ENCODE peak calls at places on chromosomes 2 and 18, in nine cellular contexts. One of them, this sample, is unnamed.

GRCh38 chr2:71277536-71278103 is 50.7 kb upstream of the PAIP2B start:
- DNase-seq in neuronal stem cell: peak; percentile 60
- DNase-seq in EL: peak; percentile 29
- DNase-seq in hepatocyte: peak; percentile 35
- DNase-seq in activated T-cell treated with anti-CD3 and anti-CD28 coated beads, Interleukin-2, amount 50 U/mL, for 72 hours: peak; percentile 13
- DNase-seq in hypothalamus: peak; percentile 72
- DNase-seq in cortex of kidney: no peak
- DNase-seq in GM20000: peak; percentile 52
- DNase-seq in AG10803: peak; percentile 20
- DNase-seq in this sample: no peak

GRCh38 chr2:28439127-28439526 is 46.5 kb downstream of the FOSL2 start:
- DNase-seq in neuronal stem cell: no peak
- DNase-seq in EL: no peak
- DNase-seq in hepatocyte: no peak
- DNase-seq in activated T-cell treated with anti-CD3 and anti-CD28 coated beads, Interleukin-2, amount 50 U/mL, for 72 hours: no peak
- DNase-seq in hypothalamus: no peak
- DNase-seq in cortex of kidney: no peak
- DNase-seq in GM20000: no peak
- DNase-seq in AG10803: no peak
- DNase-seq in this sample: no peak

GRCh38 chr2:10844083-10844482 is 31.5 kb upstream of the PDIA6 start:
- DNase-seq in neuronal stem cell: no peak
- DNase-seq in EL: peak; percentile 60
- DNase-seq in hepatocyte: peak; percentile 79
- DNase-seq in activated T-cell treated with anti-CD3 and anti-CD28 coated beads, Interleukin-2, amount 50 U/mL, for 72 hours: no peak
- DNase-seq in hypothalamus: peak; percentile 61
- DNase-seq in cortex of kidney: no peak
- DNase-seq in GM20000: no peak
- DNase-seq in AG10803: peak; percentile 18
- DNase-seq in this sample: no peak

GRCh38 chr2:142422769-142423168 is 292.0 kb upstream of the LRP1B start:
- DNase-seq in neuronal stem cell: no peak
- DNase-seq in EL: no peak
- DNase-seq in hepatocyte: no peak
- DNase-seq in activated T-cell treated with anti-CD3 and anti-CD28 coated beads, Interleukin-2, amount 50 U/mL, for 72 hours: no peak
- DNase-seq in hypothalamus: no peak
- DNase-seq in cortex of kidney: no peak
- DNase-seq in GM20000: no peak
- DNase-seq in AG10803: no peak
- DNase-seq in this sample: no peak

GRCh38 chr2:156687715-156688114 is 251.5 kb downstream of the GPD2 start:
- DNase-seq in neuronal stem cell: no peak
- DNase-seq in EL: peak; percentile 15
- DNase-seq in hepatocyte: peak; percentile 9
- DNase-seq in activated T-cell treated with anti-CD3 and anti-CD28 coated beads, Interleukin-2, amount 50 U/mL, for 72 hours: no peak
- DNase-seq in hypothalamus: no peak
- DNase-seq in cortex of kidney: no peak
- DNase-seq in GM20000: no peak
- DNase-seq in AG10803: no peak
- DNase-seq in this sample: no peak

GRCh38 chr2:5914831-5915611 is 222.8 kb downstream of the SOX11 start:
- DNase-seq in neuronal stem cell: peak; percentile 24
- DNase-seq in EL: no peak
- DNase-seq in hepatocyte: peak; percentile 74
- DNase-seq in activated T-cell treated with anti-CD3 and anti-CD28 coated beads, Interleukin-2, amount 50 U/mL, for 72 hours: no peak
- DNase-seq in hypothalamus: no peak
- DNase-seq in cortex of kidney: no peak
- DNase-seq in GM20000: no peak
- DNase-seq in AG10803: peak; percentile 58
- DNase-seq in this sample: no peak

GRCh38 chr2:126898636-126899035 is at the start of gene TEX51:
- DNase-seq in neuronal stem cell: no peak
- DNase-seq in EL: no peak
- DNase-seq in hepatocyte: no peak
- DNase-seq in activated T-cell treated with anti-CD3 and anti-CD28 coated beads, Interleukin-2, amount 50 U/mL, for 72 hours: no peak
- DNase-seq in hypothalamus: no peak
- DNase-seq in cortex of kidney: no peak
- DNase-seq in GM20000: no peak
- DNase-seq in AG10803: no peak
- DNase-seq in this sample: no peak

GRCh38 chr2:70140978-70141753 is 49.7 kb downstream of the C2orf42 start:
- DNase-seq in neuronal stem cell: no peak
- DNase-seq in EL: peak; percentile 45
- DNase-seq in hepatocyte: peak; percentile 86
- DNase-seq in activated T-cell treated with anti-CD3 and anti-CD28 coated beads, Interleukin-2, amount 50 U/mL, for 72 hours: peak; percentile 80
- DNase-seq in hypothalamus: peak; percentile 40
- DNase-seq in cortex of kidney: no peak
- DNase-seq in GM20000: peak; percentile 72
- DNase-seq in AG10803: peak; percentile 49
- DNase-seq in this sample: peak; percentile 37

GRCh38 chr18:30094556-30094955 is 948.0 kb downstream of the DSC3 start:
- DNase-seq in neuronal stem cell: no peak
- DNase-seq in EL: peak; percentile 38
- DNase-seq in hepatocyte: no peak
- DNase-seq in activated T-cell treated with anti-CD3 and anti-CD28 coated beads, Interleukin-2, amount 50 U/mL, for 72 hours: no peak
- DNase-seq in hypothalamus: no peak
- DNase-seq in cortex of kidney: no peak
- DNase-seq in GM20000: no peak
- DNase-seq in AG10803: peak; percentile 25
- DNase-seq in this sample: no peak

GRCh38 chr2:218780851-218781690 is 876 bp upstream of the CYP27A1 start:
- DNase-seq in neuronal stem cell: no peak
- DNase-seq in EL: no peak
- DNase-seq in hepatocyte: peak; percentile 62
- DNase-seq in activated T-cell treated with anti-CD3 and anti-CD28 coated beads, Interleukin-2, amount 50 U/mL, for 72 hours: no peak
- DNase-seq in hypothalamus: no peak
- DNase-seq in cortex of kidney: no peak
- DNase-seq in GM20000: no peak
- DNase-seq in AG10803: no peak
- DNase-seq in this sample: no peak

GRCh38 chr18:50009772-50010171 is 185.2 kb downstream of the MYO5B start:
- DNase-seq in neuronal stem cell: peak; percentile 15
- DNase-seq in EL: peak; percentile 47
- DNase-seq in hepatocyte: peak; percentile 52
- DNase-seq in activated T-cell treated with anti-CD3 and anti-CD28 coated beads, Interleukin-2, amount 50 U/mL, for 72 hours: peak; percentile 38
- DNase-seq in hypothalamus: no peak
- DNase-seq in cortex of kidney: no peak
- DNase-seq in GM20000: peak; percentile 45
- DNase-seq in AG10803: peak; percentile 16
- DNase-seq in this sample: no peak

GRCh38 chr2:56580242-56580641 is 396.5 kb downstream of the CCDC85A start:
- DNase-seq in neuronal stem cell: no peak
- DNase-seq in EL: peak; percentile 90
- DNase-seq in hepatocyte: no peak
- DNase-seq in activated T-cell treated with anti-CD3 and anti-CD28 coated beads, Interleukin-2, amount 50 U/mL, for 72 hours: no peak
- DNase-seq in hypothalamus: no peak
- DNase-seq in cortex of kidney: no peak
- DNase-seq in GM20000: no peak
- DNase-seq in AG10803: peak; percentile 87
- DNase-seq in this sample: no peak

GRCh38 chr18:70190529-70190928 is 15.0 kb downstream of the RTTN start:
- DNase-seq in neuronal stem cell: no peak
- DNase-seq in EL: peak; percentile 12
- DNase-seq in hepatocyte: no peak
- DNase-seq in activated T-cell treated with anti-CD3 and anti-CD28 coated beads, Interleukin-2, amount 50 U/mL, for 72 hours: no peak
- DNase-seq in hypothalamus: no peak
- DNase-seq in cortex of kidney: no peak
- DNase-seq in GM20000: no peak
- DNase-seq in AG10803: no peak
- DNase-seq in this sample: no peak

GRCh38 chr2:70716131-70716766 is 51.8 kb downstream of the ADD2 start:
- DNase-seq in neuronal stem cell: no peak
- DNase-seq in EL: no peak
- DNase-seq in hepatocyte: no peak
- DNase-seq in activated T-cell treated with anti-CD3 and anti-CD28 coated beads, Interleukin-2, amount 50 U/mL, for 72 hours: no peak
- DNase-seq in hypothalamus: no peak
- DNase-seq in cortex of kidney: no peak
- DNase-seq in GM20000: no peak
- DNase-seq in AG10803: no peak
- DNase-seq in this sample: no peak

GRCh38 chr2:216918088-216918680 is 58.3 kb upstream of the TNP1 start:
- DNase-seq in neuronal stem cell: no peak
- DNase-seq in EL: peak; percentile 78
- DNase-seq in hepatocyte: no peak
- DNase-seq in activated T-cell treated with anti-CD3 and anti-CD28 coated beads, Interleukin-2, amount 50 U/mL, for 72 hours: no peak
- DNase-seq in hypothalamus: no peak
- DNase-seq in cortex of kidney: no peak
- DNase-seq in GM20000: no peak
- DNase-seq in AG10803: peak; percentile 75
- DNase-seq in this sample: no peak

GRCh38 chr18:44594779-44595467 is 85.8 kb upstream of the SETBP1 start:
- DNase-seq in neuronal stem cell: no peak
- DNase-seq in EL: peak; percentile 85
- DNase-seq in hepatocyte: no peak
- DNase-seq in activated T-cell treated with anti-CD3 and anti-CD28 coated beads, Interleukin-2, amount 50 U/mL, for 72 hours: no peak
- DNase-seq in hypothalamus: no peak
- DNase-seq in cortex of kidney: no peak
- DNase-seq in GM20000: no peak
- DNase-seq in AG10803: peak; percentile 76
- DNase-seq in this sample: no peak

GRCh38 chr2:224513991-224514390 is 71.2 kb downstream of the CUL3 start:
- DNase-seq in neuronal stem cell: no peak
- DNase-seq in EL: no peak
- DNase-seq in hepatocyte: no peak
- DNase-seq in activated T-cell treated with anti-CD3 and anti-CD28 coated beads, Interleukin-2, amount 50 U/mL, for 72 hours: no peak
- DNase-seq in hypothalamus: no peak
- DNase-seq in cortex of kidney: no peak
- DNase-seq in GM20000: no peak
- DNase-seq in AG10803: peak; percentile 20
- DNase-seq in this sample: no peak

GRCh38 chr2:128506127-128506526 is 187.5 kb upstream of the HS6ST1 start:
- DNase-seq in neuronal stem cell: no peak
- DNase-seq in EL: no peak
- DNase-seq in hepatocyte: no peak
- DNase-seq in activated T-cell treated with anti-CD3 and anti-CD28 coated beads, Interleukin-2, amount 50 U/mL, for 72 hours: no peak
- DNase-seq in hypothalamus: no peak
- DNase-seq in cortex of kidney: no peak
- DNase-seq in GM20000: no peak
- DNase-seq in AG10803: no peak
- DNase-seq in this sample: no peak

GRCh38 chr2:112150447-112150846 is 12.3 kb downstream of the FBLN7 start:
- DNase-seq in neuronal stem cell: no peak
- DNase-seq in EL: peak; percentile 99
- DNase-seq in hepatocyte: peak; percentile 55
- DNase-seq in activated T-cell treated with anti-CD3 and anti-CD28 coated beads, Interleukin-2, amount 50 U/mL, for 72 hours: no peak
- DNase-seq in hypothalamus: no peak
- DNase-seq in cortex of kidney: no peak
- DNase-seq in GM20000: no peak
- DNase-seq in AG10803: peak; percentile 93
- DNase-seq in this sample: no peak

GRCh38 chr2:149094217-149095015 is 55.9 kb downstream of the LYPD6B start:
- DNase-seq in neuronal stem cell: no peak
- DNase-seq in EL: peak; percentile 94
- DNase-seq in hepatocyte: no peak
- DNase-seq in activated T-cell treated with anti-CD3 and anti-CD28 coated beads, Interleukin-2, amount 50 U/mL, for 72 hours: no peak
- DNase-seq in hypothalamus: no peak
- DNase-seq in cortex of kidney: no peak
- DNase-seq in GM20000: no peak
- DNase-seq in AG10803: peak; percentile 98
- DNase-seq in this sample: no peak

GRCh38 chr2:88843651-88844050 is 152.2 kb downstream of the RPIA start:
- DNase-seq in neuronal stem cell: no peak
- DNase-seq in EL: no peak
- DNase-seq in hepatocyte: no peak
- DNase-seq in activated T-cell treated with anti-CD3 and anti-CD28 coated beads, Interleukin-2, amount 50 U/mL, for 72 hours: no peak
- DNase-seq in hypothalamus: no peak
- DNase-seq in cortex of kidney: no peak
- DNase-seq in GM20000: no peak
- DNase-seq in AG10803: no peak
- DNase-seq in this sample: no peak

GRCh38 chr2:151840216-151840691 is 12.0 kb upstream of the ARL5A start:
- DNase-seq in neuronal stem cell: no peak
- DNase-seq in EL: no peak
- DNase-seq in hepatocyte: no peak
- DNase-seq in activated T-cell treated with anti-CD3 and anti-CD28 coated beads, Interleukin-2, amount 50 U/mL, for 72 hours: no peak
- DNase-seq in hypothalamus: no peak
- DNase-seq in cortex of kidney: no peak
- DNase-seq in GM20000: peak; percentile 49
- DNase-seq in AG10803: no peak
- DNase-seq in this sample: no peak

GRCh38 chr2:85501244-85501643 is 37.7 kb upstream of the MAT2A start:
- DNase-seq in neuronal stem cell: no peak
- DNase-seq in EL: no peak
- DNase-seq in hepatocyte: no peak
- DNase-seq in activated T-cell treated with anti-CD3 and anti-CD28 coated beads, Interleukin-2, amount 50 U/mL, for 72 hours: no peak
- DNase-seq in hypothalamus: no peak
- DNase-seq in cortex of kidney: no peak
- DNase-seq in GM20000: no peak
- DNase-seq in AG10803: no peak
- DNase-seq in this sample: no peak

GRCh38 chr2:242085941-242086621 is 216.6 kb downstream of the RTP5 start:
- DNase-seq in neuronal stem cell: no peak
- DNase-seq in EL: peak; percentile 58
- DNase-seq in hepatocyte: no peak
- DNase-seq in activated T-cell treated with anti-CD3 and anti-CD28 coated beads, Interleukin-2, amount 50 U/mL, for 72 hours: peak; percentile 27
- DNase-seq in hypothalamus: peak; percentile 17
- DNase-seq in cortex of kidney: no peak
- DNase-seq in GM20000: peak; percentile 38
- DNase-seq in AG10803: peak; percentile 68
- DNase-seq in this sample: no peak

GRCh38 chr18:72543362-72544055 is 633 bp downstream of the CBLN2 start:
- DNase-seq in neuronal stem cell: peak; percentile 20
- DNase-seq in EL: no peak
- DNase-seq in hepatocyte: no peak
- DNase-seq in activated T-cell treated with anti-CD3 and anti-CD28 coated beads, Interleukin-2, amount 50 U/mL, for 72 hours: no peak
- DNase-seq in hypothalamus: no peak
- DNase-seq in cortex of kidney: no peak
- DNase-seq in GM20000: no peak
- DNase-seq in AG10803: no peak
- DNase-seq in this sample: no peak

GRCh38 chr2:201860541-201861154 is 54.3 kb downstream of the CDK15 start:
- DNase-seq in neuronal stem cell: peak; percentile 76
- DNase-seq in EL: peak; percentile 88
- DNase-seq in hepatocyte: peak; percentile 84
- DNase-seq in activated T-cell treated with anti-CD3 and anti-CD28 coated beads, Interleukin-2, amount 50 U/mL, for 72 hours: peak; percentile 48
- DNase-seq in hypothalamus: peak; percentile 69
- DNase-seq in cortex of kidney: no peak
- DNase-seq in GM20000: peak; percentile 61
- DNase-seq in AG10803: peak; percentile 86
- DNase-seq in this sample: no peak

GRCh38 chr18:66632771-66633170 is 28.9 kb upstream of the CDH19 start:
- DNase-seq in neuronal stem cell: no peak
- DNase-seq in EL: no peak
- DNase-seq in hepatocyte: no peak
- DNase-seq in activated T-cell treated with anti-CD3 and anti-CD28 coated beads, Interleukin-2, amount 50 U/mL, for 72 hours: no peak
- DNase-seq in hypothalamus: no peak
- DNase-seq in cortex of kidney: no peak
- DNase-seq in GM20000: no peak
- DNase-seq in AG10803: no peak
- DNase-seq in this sample: no peak

GRCh38 chr2:4618141-4618540 is 914.8 kb downstream of the DCDC2C start:
- DNase-seq in neuronal stem cell: no peak
- DNase-seq in EL: no peak
- DNase-seq in hepatocyte: no peak
- DNase-seq in activated T-cell treated with anti-CD3 and anti-CD28 coated beads, Interleukin-2, amount 50 U/mL, for 72 hours: no peak
- DNase-seq in hypothalamus: no peak
- DNase-seq in cortex of kidney: no peak
- DNase-seq in GM20000: no peak
- DNase-seq in AG10803: no peak
- DNase-seq in this sample: no peak

GRCh38 chr2:160647967-160648685 is 154.5 kb upstream of the RBMS1 start:
- DNase-seq in neuronal stem cell: no peak
- DNase-seq in EL: no peak
- DNase-seq in hepatocyte: no peak
- DNase-seq in activated T-cell treated with anti-CD3 and anti-CD28 coated beads, Interleukin-2, amount 50 U/mL, for 72 hours: no peak
- DNase-seq in hypothalamus: no peak
- DNase-seq in cortex of kidney: no peak
- DNase-seq in GM20000: no peak
- DNase-seq in AG10803: no peak
- DNase-seq in this sample: no peak

GRCh38 chr2:165248238-165248637 is 9.0 kb downstream of the SCN2A start:
- DNase-seq in neuronal stem cell: no peak
- DNase-seq in EL: no peak
- DNase-seq in hepatocyte: no peak
- DNase-seq in activated T-cell treated with anti-CD3 and anti-CD28 coated beads, Interleukin-2, amount 50 U/mL, for 72 hours: no peak
- DNase-seq in hypothalamus: no peak
- DNase-seq in cortex of kidney: no peak
- DNase-seq in GM20000: no peak
- DNase-seq in AG10803: no peak
- DNase-seq in this sample: no peak

GRCh38 chr2:164090533-164090932 is 354.7 kb upstream of the FIGN start:
- DNase-seq in neuronal stem cell: no peak
- DNase-seq in EL: no peak
- DNase-seq in hepatocyte: no peak
- DNase-seq in activated T-cell treated with anti-CD3 and anti-CD28 coated beads, Interleukin-2, amount 50 U/mL, for 72 hours: no peak
- DNase-seq in hypothalamus: no peak
- DNase-seq in cortex of kidney: no peak
- DNase-seq in GM20000: no peak
- DNase-seq in AG10803: no peak
- DNase-seq in this sample: no peak